ENCODE peak calls at places on chromosomes 4 and X, in six cellular contexts. One of them, this sample, is unnamed.

GRCh38 chr4:158783775-158784174 is 14.9 kb downstream of the FNIP2 start:
- DNase-seq in psoas muscle: no peak
- DNase-seq in left lung: no peak
- DNase-seq in pancreas: no peak
- DNase-seq in IMR-90: peak
- DNase-seq in body of pancreas: no peak
- DNase-seq in this sample: peak

GRCh38 chr4:178738026-178738425 is 1295.8 kb upstream of the AGA start:
- DNase-seq in psoas muscle: no peak
- DNase-seq in left lung: no peak
- DNase-seq in pancreas: no peak
- DNase-seq in IMR-90: no peak
- DNase-seq in body of pancreas: no peak
- DNase-seq in this sample: no peak

GRCh38 chr4:119040711-119041185 is 94.9 kb upstream of the MYOZ2 start:
- DNase-seq in psoas muscle: peak
- DNase-seq in left lung: no peak
- DNase-seq in pancreas: no peak
- DNase-seq in IMR-90: peak
- DNase-seq in body of pancreas: no peak
- DNase-seq in this sample: peak

GRCh38 chrX:34656842-34657780 is at the start of gene TMEM47:
- DNase-seq in psoas muscle: peak
- DNase-seq in left lung: peak
- DNase-seq in pancreas: peak
- DNase-seq in IMR-90: peak
- DNase-seq in body of pancreas: peak
- DNase-seq in this sample: peak

GRCh38 chrX:2928583-2929434 is at the start of gene ARSD:
- DNase-seq in psoas muscle: peak
- DNase-seq in left lung: peak
- DNase-seq in pancreas: peak
- DNase-seq in IMR-90: peak
- DNase-seq in body of pancreas: peak
- DNase-seq in this sample: peak

GRCh38 chr4:108926058-108926457 is 163.2 kb upstream of the ETNPPL start:
- DNase-seq in psoas muscle: no peak
- DNase-seq in left lung: no peak
- DNase-seq in pancreas: no peak
- DNase-seq in IMR-90: peak
- DNase-seq in body of pancreas: no peak
- DNase-seq in this sample: peak

GRCh38 chr4:180426938-180427337 is 1816.3 kb upstream of the TENM3 start:
- DNase-seq in psoas muscle: no peak
- DNase-seq in left lung: no peak
- DNase-seq in pancreas: no peak
- DNase-seq in IMR-90: no peak
- DNase-seq in body of pancreas: no peak
- DNase-seq in this sample: no peak

GRCh38 chrX:48468247-48468671 is 1.8 kb downstream of the SLC38A5 start:
- DNase-seq in psoas muscle: no peak
- DNase-seq in left lung: no peak
- DNase-seq in pancreas: peak
- DNase-seq in IMR-90: no peak
- DNase-seq in body of pancreas: peak
- DNase-seq in this sample: no peak

GRCh38 chrX:63513825-63514574 is 162.9 kb upstream of the SPIN4 start:
- DNase-seq in psoas muscle: no peak
- DNase-seq in left lung: no peak
- DNase-seq in pancreas: no peak
- DNase-seq in IMR-90: peak
- DNase-seq in body of pancreas: peak
- DNase-seq in this sample: peak

GRCh38 chrX:13419918-13420317 is 100.1 kb upstream of the ATXN3L start:
- DNase-seq in psoas muscle: no peak
- DNase-seq in left lung: no peak
- DNase-seq in pancreas: no peak
- DNase-seq in IMR-90: no peak
- DNase-seq in body of pancreas: no peak
- DNase-seq in this sample: no peak

GRCh38 chrX:154458954-154459829 is 1.1 kb downstream of the PLXNA3 start:
- DNase-seq in psoas muscle: no peak
- DNase-seq in left lung: no peak
- DNase-seq in pancreas: peak
- DNase-seq in IMR-90: no peak
- DNase-seq in body of pancreas: no peak
- DNase-seq in this sample: no peak

GRCh38 chr4:168511780-168512467 is 15.1 kb downstream of the PALLD start:
- DNase-seq in psoas muscle: no peak
- DNase-seq in left lung: no peak
- DNase-seq in pancreas: no peak
- DNase-seq in IMR-90: no peak
- DNase-seq in body of pancreas: no peak
- DNase-seq in this sample: no peak

GRCh38 chr4:107853444-107854325 is 29.0 kb downstream of the SGMS2 start:
- DNase-seq in psoas muscle: no peak
- DNase-seq in left lung: no peak
- DNase-seq in pancreas: no peak
- DNase-seq in IMR-90: peak
- DNase-seq in body of pancreas: no peak
- DNase-seq in this sample: peak

GRCh38 chr4:8319061-8319460 is 49.5 kb downstream of the HTRA3 start:
- DNase-seq in psoas muscle: no peak
- DNase-seq in left lung: no peak
- DNase-seq in pancreas: no peak
- DNase-seq in IMR-90: no peak
- DNase-seq in body of pancreas: no peak
- DNase-seq in this sample: no peak

GRCh38 chr4:10326075-10326474 is 131.2 kb downstream of the ZNF518B start:
- DNase-seq in psoas muscle: no peak
- DNase-seq in left lung: no peak
- DNase-seq in pancreas: no peak
- DNase-seq in IMR-90: no peak
- DNase-seq in body of pancreas: no peak
- DNase-seq in this sample: no peak

GRCh38 chr4:115396034-115396433 is 282.6 kb upstream of the NDST4 start:
- DNase-seq in psoas muscle: no peak
- DNase-seq in left lung: no peak
- DNase-seq in pancreas: peak
- DNase-seq in IMR-90: no peak
- DNase-seq in body of pancreas: no peak
- DNase-seq in this sample: no peak

GRCh38 chr4:103786014-103786413 is 66.2 kb upstream of the TACR3 start:
- DNase-seq in psoas muscle: no peak
- DNase-seq in left lung: no peak
- DNase-seq in pancreas: no peak
- DNase-seq in IMR-90: no peak
- DNase-seq in body of pancreas: no peak
- DNase-seq in this sample: peak

GRCh38 chrX:17038277-17038676 is 91.8 kb downstream of the REPS2 start:
- DNase-seq in psoas muscle: no peak
- DNase-seq in left lung: no peak
- DNase-seq in pancreas: no peak
- DNase-seq in IMR-90: no peak
- DNase-seq in body of pancreas: no peak
- DNase-seq in this sample: no peak

GRCh38 chrX:55452825-55453124 is 848 bp downstream of the MAGEH1 start:
- DNase-seq in psoas muscle: no peak
- DNase-seq in left lung: no peak
- DNase-seq in pancreas: no peak
- DNase-seq in IMR-90: no peak
- DNase-seq in body of pancreas: no peak
- DNase-seq in this sample: peak

GRCh38 chr4:109465065-109465464 is 31.4 kb downstream of the SEC24B start:
- DNase-seq in psoas muscle: no peak
- DNase-seq in left lung: no peak
- DNase-seq in pancreas: no peak
- DNase-seq in IMR-90: no peak
- DNase-seq in body of pancreas: no peak
- DNase-seq in this sample: no peak

GRCh38 chr4:57018930-57019329 is 40.2 kb downstream of the POLR2B start:
- DNase-seq in psoas muscle: no peak
- DNase-seq in left lung: no peak
- DNase-seq in pancreas: no peak
- DNase-seq in IMR-90: peak
- DNase-seq in body of pancreas: no peak
- DNase-seq in this sample: peak

GRCh38 chr4:111283066-111283677 is 660.3 kb upstream of the PITX2 start:
- DNase-seq in psoas muscle: peak
- DNase-seq in left lung: no peak
- DNase-seq in pancreas: peak
- DNase-seq in IMR-90: peak
- DNase-seq in body of pancreas: peak
- DNase-seq in this sample: peak

GRCh38 chrX:75603833-75604232 is 81.0 kb upstream of the ZDHHC15 start:
- DNase-seq in psoas muscle: no peak
- DNase-seq in left lung: no peak
- DNase-seq in pancreas: no peak
- DNase-seq in IMR-90: peak
- DNase-seq in body of pancreas: peak
- DNase-seq in this sample: peak

GRCh38 chr4:123676550-123677229 is 280.1 kb downstream of the SPRY1 start:
- DNase-seq in psoas muscle: peak
- DNase-seq in left lung: no peak
- DNase-seq in pancreas: no peak
- DNase-seq in IMR-90: no peak
- DNase-seq in body of pancreas: peak
- DNase-seq in this sample: no peak

GRCh38 chr4:99403380-99404194 is 31.6 kb downstream of the ADH7 start:
- DNase-seq in psoas muscle: no peak
- DNase-seq in left lung: no peak
- DNase-seq in pancreas: no peak
- DNase-seq in IMR-90: peak
- DNase-seq in body of pancreas: no peak
- DNase-seq in this sample: peak

GRCh38 chr4:122793811-122794210 is 32.8 kb upstream of the FGF2 start:
- DNase-seq in psoas muscle: no peak
- DNase-seq in left lung: no peak
- DNase-seq in pancreas: no peak
- DNase-seq in IMR-90: no peak
- DNase-seq in body of pancreas: no peak
- DNase-seq in this sample: no peak

GRCh38 chr4:145351162-145351561 is 130.5 kb upstream of the SMAD1 start:
- DNase-seq in psoas muscle: no peak
- DNase-seq in left lung: no peak
- DNase-seq in pancreas: no peak
- DNase-seq in IMR-90: no peak
- DNase-seq in body of pancreas: no peak
- DNase-seq in this sample: no peak

GRCh38 chrX:41337140-41337539 is 3.2 kb downstream of the DDX3X start:
- DNase-seq in psoas muscle: no peak
- DNase-seq in left lung: no peak
- DNase-seq in pancreas: no peak
- DNase-seq in IMR-90: peak
- DNase-seq in body of pancreas: no peak
- DNase-seq in this sample: peak

GRCh38 chrX:41335590-41336331 is 1.8 kb downstream of the DDX3X start:
- DNase-seq in psoas muscle: no peak
- DNase-seq in left lung: no peak
- DNase-seq in pancreas: no peak
- DNase-seq in IMR-90: peak
- DNase-seq in body of pancreas: no peak
- DNase-seq in this sample: peak

GRCh38 chrX:41336447-41336846 is 2.5 kb downstream of the DDX3X start:
- DNase-seq in psoas muscle: no peak
- DNase-seq in left lung: no peak
- DNase-seq in pancreas: no peak
- DNase-seq in IMR-90: no peak
- DNase-seq in body of pancreas: no peak
- DNase-seq in this sample: no peak

GRCh38 chrX:41338422-41338821 is 4.5 kb downstream of the DDX3X start:
- DNase-seq in psoas muscle: no peak
- DNase-seq in left lung: no peak
- DNase-seq in pancreas: no peak
- DNase-seq in IMR-90: no peak
- DNase-seq in body of pancreas: no peak
- DNase-seq in this sample: no peak

DNA sequence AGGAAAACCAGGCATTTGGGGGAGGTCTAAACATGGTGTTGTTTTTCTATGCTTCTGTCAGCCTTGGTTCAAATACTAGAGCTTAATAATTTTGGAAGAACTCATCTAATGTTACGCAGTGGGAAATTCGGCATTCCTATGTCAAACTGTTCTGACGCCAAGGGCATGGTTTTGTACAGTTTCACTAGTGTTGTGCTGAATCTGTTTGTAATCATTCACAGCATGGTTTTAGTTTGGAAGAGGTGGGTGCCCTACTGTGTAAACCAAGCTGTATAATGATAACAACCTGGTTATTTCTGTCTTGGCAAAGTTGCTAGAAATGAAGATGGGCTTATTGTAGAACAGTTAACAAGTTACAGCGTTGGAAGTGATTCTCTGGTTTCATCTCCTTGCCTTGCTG is 5.2 kb downstream of the DDX3X start:
- DNase-seq in psoas muscle: no peak
- DNase-seq in left lung: no peak
- DNase-seq in pancreas: no peak
- DNase-seq in IMR-90: no peak
- DNase-seq in body of pancreas: no peak
- DNase-seq in this sample: peak
- H3K4me3 ChIP-seq in psoas muscle: peak
- H3K4me3 ChIP-seq in left lung: no peak
- H3K4me3 ChIP-seq in pancreas: no peak
- H3K4me3 ChIP-seq in IMR-90: no peak
- H3K4me3 ChIP-seq in body of pancreas: no peak
- H3K4me3 ChIP-seq in this sample: no peak

GRCh38 chrX:18899796-18900380 is 84.0 kb downstream of the PHKA2 start:
- DNase-seq in psoas muscle: no peak
- DNase-seq in left lung: no peak
- DNase-seq in pancreas: no peak
- DNase-seq in IMR-90: no peak
- DNase-seq in body of pancreas: no peak
- DNase-seq in this sample: peak
- TF ChIP-seq CTCF in psoas muscle: peak
- TF ChIP-seq CTCF in left lung: no peak
- TF ChIP-seq CTCF in pancreas: no peak
- TF ChIP-seq CTCF in IMR-90: peak
- TF ChIP-seq CTCF in body of pancreas: peak
- TF ChIP-seq CTCF in this sample: peak

GRCh38 chrX:130082244-130083106 is 27.8 kb downstream of the ELF4 start:
- DNase-seq in psoas muscle: peak
- DNase-seq in left lung: peak
- DNase-seq in pancreas: no peak
- DNase-seq in IMR-90: no peak
- DNase-seq in body of pancreas: peak
- DNase-seq in this sample: peak
- H3K4me3 ChIP-seq in psoas muscle: no peak
- H3K4me3 ChIP-seq in left lung: no peak
- H3K4me3 ChIP-seq in pancreas: no peak
- H3K4me3 ChIP-seq in IMR-90: no peak
- H3K4me3 ChIP-seq in body of pancreas: no peak
- H3K4me3 ChIP-seq in this sample: no peak

DNA sequence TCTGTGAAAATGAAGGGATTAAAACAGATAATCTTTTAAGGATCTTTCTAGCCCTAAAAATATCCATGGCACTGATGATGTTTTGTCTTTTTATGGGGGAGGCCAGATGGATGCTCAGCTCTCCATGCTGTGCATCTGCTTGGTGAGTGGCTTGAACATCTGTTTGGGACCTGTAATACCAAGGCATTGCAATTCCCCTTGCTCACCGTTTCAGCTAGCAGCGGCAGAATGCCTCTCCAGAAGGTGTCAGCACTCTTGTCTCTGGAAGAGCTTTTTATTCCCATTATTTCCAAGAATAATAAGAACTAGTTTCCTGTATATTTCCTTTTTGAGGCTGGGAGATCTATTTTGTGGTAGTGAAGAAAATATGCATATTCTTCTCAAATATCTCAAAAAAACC is 151.9 kb upstream of the ANK2 start:
- DNase-seq in psoas muscle: no peak
- DNase-seq in left lung: no peak
- DNase-seq in pancreas: no peak
- DNase-seq in IMR-90: no peak
- DNase-seq in body of pancreas: no peak
- DNase-seq in this sample: peak
- TF ChIP-seq CTCF in psoas muscle: no peak
- TF ChIP-seq CTCF in left lung: no peak
- TF ChIP-seq CTCF in pancreas: no peak
- TF ChIP-seq CTCF in IMR-90: no peak
- TF ChIP-seq CTCF in body of pancreas: no peak
- TF ChIP-seq CTCF in this sample: peak